ENCODE peak calls at places on chromosomes 16 and 17, in nine cellular contexts. G is cortex of kidney; V is SW 1271; Y is tibial nerve; L is central memory CD4-positive, alpha-beta T cell; D is mucosa of gallbladder; T is A549; J is uterus; X is thoracic aorta. P is an unnamed sample.

GRCh38 chr17:80089762-80090161 is 11.6 kb upstream of the GAA start:
- DNase-seq in T (no peak), J (no peak), X (no peak), D (no peak), Y (no peak), L (no peak), G (no peak), V (no peak), P (no peak)

GRCh38 chr17:20232611-20233010 is 223.5 kb downstream of the SPECC1 start:
- DNase-seq in T (no peak), X (no peak), L (no peak), J (no peak), D (no peak), Y (no peak), G (no peak), V (no peak), P (no peak)

GRCh38 chr17:50139950-50140885 is 10.3 kb upstream of the SAMD14 start:
- DNase-seq in D (peak; percentile 82), T (peak; percentile 91), X (no peak), G (no peak), J (peak; percentile 81), Y (no peak), V (no peak), L (peak; percentile 76), P (no peak)

GRCh38 chr17:58317421-58318064 is 11.1 kb downstream of the TSPOAP1 start:
- DNase-seq in G (no peak), J (peak; percentile 17), D (no peak), V (peak; percentile 29), L (peak; percentile 76), X (no peak), T (peak; percentile 77), Y (no peak), P (no peak)

GRCh38 chr17:43779145-43780125 is 658 bp upstream of the DUSP3 start:
- DNase-seq in V (no peak), D (no peak), L (no peak), T (peak; percentile 66), Y (no peak), J (no peak), X (no peak), G (no peak), P (no peak)

GRCh38 chr17:56978441-56979090 is 635 bp downstream of the SCPEP1 start:
- DNase-seq in V (no peak), G (no peak), J (no peak), L (no peak), D (no peak), T (no peak), X (no peak), Y (no peak), P (no peak)

GRCh38 chr16:76222853-76223252 is 54.3 kb upstream of the CNTNAP4 start:
- DNase-seq in J (no peak), X (no peak), V (no peak), G (no peak), D (no peak), Y (no peak), T (no peak), L (no peak), P (no peak)

GRCh38 chr16:89308391-89309333 is 91.2 kb downstream of the ZNF778 start:
- DNase-seq in D (no peak), J (no peak), T (no peak), X (no peak), G (no peak), Y (no peak), V (no peak), L (peak; percentile 51), P (no peak)

GRCh38 chr16:12084436-12084835 is 107.9 kb downstream of the SNX29 start:
- DNase-seq in D (no peak), Y (no peak), G (no peak), X (no peak), J (no peak), L (no peak), T (no peak), V (no peak), P (no peak)

GRCh38 chr17:46758614-46759013 is 59.9 kb downstream of the WNT3 start:
- DNase-seq in V (no peak), L (no peak), J (no peak), Y (no peak), G (no peak), X (no peak), T (peak; percentile 51), D (no peak), P (no peak)

P was measured in esophagus muscularis mucosa.